ENCODE peak calls at places on chromosomes 11 and 22, in five cellular contexts. X, L, N, O and P are unnamed samples.

GRCh38 chr22:29328055-29328454 is 12.6 kb upstream of the RASL10A start:
- DNase-seq in X (no peak), L (no peak), N (no peak), O (no peak), P (no peak)

GRCh38 chr22:28075260-28075981 is 156.4 kb upstream of the PITPNB start:
- DNase-seq in X (peak), L (peak), N (peak), O (no peak), P (no peak)

GRCh38 chr11:27443746-27444465 is 28.7 kb downstream of the LGR4 start:
- DNase-seq in X (no peak), L (no peak), N (no peak), O (no peak), P (no peak)

GRCh38 chr22:43094551-43094950 is 5.4 kb upstream of the TTLL1 start:
- DNase-seq in X (no peak), L (no peak), N (no peak), O (no peak), P (no peak)

GRCh38 chr11:17531071-17531817 is 13.0 kb downstream of the USH1C start:
- DNase-seq in X (no peak), L (no peak), N (no peak), O (no peak), P (no peak)

GRCh38 chr11:2363130-2363529 is 14.0 kb upstream of the CD81 start:
- DNase-seq in X (no peak), L (no peak), N (no peak), O (no peak), P (no peak)

GRCh38 chr11:125451400-125452124 is 44.5 kb downstream of the FEZ1 start:
- DNase-seq in X (peak), L (peak), N (no peak), O (no peak), P (no peak)

GRCh38 chr22:22148905-22149304 is 95.7 kb upstream of the VPREB1 start:
- DNase-seq in X (no peak), L (no peak), N (no peak), O (no peak), P (no peak)

GRCh38 chr11:115325523-115325922 is 178.7 kb downstream of the CADM1 start:
- DNase-seq in X (no peak), L (no peak), N (no peak), O (no peak), P (no peak)

GRCh38 chr22:20750461-20751184 is 23.3 kb upstream of the SERPIND1 start:
- DNase-seq in X (peak), L (peak), N (peak), O (no peak), P (no peak)

GRCh38 chr22:30538280-30538679 is 8.3 kb downstream of the SEC14L6 start:
- DNase-seq in X (no peak), L (no peak), N (no peak), O (no peak), P (no peak)

GRCh38 chr11:73359341-73359740 is 16.9 kb upstream of the RELT start:
- DNase-seq in X (peak), L (no peak), N (no peak), O (no peak), P (no peak)

GRCh38 chr11:1203505-1204271 is 19.2 kb upstream of the MUC5B start:
- DNase-seq in X (peak), L (no peak), N (no peak), O (no peak), P (no peak)

GRCh38 chr11:78176605-78177141 is 11.8 kb downstream of the KCTD21 start:
- DNase-seq in X (no peak), L (no peak), N (no peak), O (no peak), P (no peak)

GRCh38 chr22:11616811-11617210 is 3911.2 kb upstream of the OR11H1 start:
- DNase-seq in X (no peak), L (no peak), N (no peak), O (no peak), P (no peak)

GRCh38 chr11:35146074-35146521 is 7.1 kb downstream of the CD44 start:
- DNase-seq in X (no peak), L (no peak), N (no peak), O (no peak), P (no peak)

GRCh38 chr22:27990451-27990840 is 71.4 kb upstream of the PITPNB start:
- DNase-seq in X (no peak), L (no peak), N (no peak), O (no peak), P (no peak)

GRCh38 chr11:75631086-75631694 is 37.6 kb downstream of the MAP6 start:
- DNase-seq in X (no peak), L (no peak), N (no peak), O (no peak), P (no peak)

GRCh38 chr11:110087820-110088534 is 5.2 kb upstream of the ZC3H12C start:
- DNase-seq in X (no peak), L (no peak), N (no peak), O (no peak), P (no peak)